ENCODE peak calls at places on chromosomes 5 and 9, in six cellular contexts. K is colonic mucosa, B is mammary epithelial cell, O is H9, Q is GM23248, A is PC-3. R is an unnamed sample. For H3K4me1, the result is how much of the 10 kb centered on the place peaks cover.

GRCh38 chr5:44714871-44715580 is 93.7 kb upstream of the MRPS30 start:
- DNase-seq in O (no peak), A (no peak), B (no peak), K (no peak), Q (no peak), R (no peak)

GRCh38 chr9:131402073-131402472 is 8.2 kb downstream of the PRRC2B start:
- DNase-seq in A (no peak), Q (peak), K (no peak), O (no peak), B (no peak), R (no peak)

GRCh38 chr5:120769291-120769872 is 305.3 kb downstream of the PRR16 start:
- DNase-seq in A (no peak), O (no peak), B (no peak), Q (peak), K (no peak), R (no peak)

GRCh38 chr9:98983295-98984268 is 39.9 kb downstream of the COL15A1 start:
- DNase-seq in B (peak), O (no peak), A (no peak), Q (peak), K (no peak), R (no peak)

GRCh38 chr9:2228132-2228531 is 213.0 kb downstream of the SMARCA2 start:
- DNase-seq in A (no peak), B (no peak), K (peak), Q (peak), O (peak), R (no peak)

GRCh38 chr9:133703571-133704399 is 34.4 kb downstream of the SARDH start:
- DNase-seq in O (no peak), Q (no peak), B (no peak), K (no peak), A (no peak), R (no peak)

GRCh38 chr5:165296401-165297130 is 1791.1 kb downstream of the MAT2B start:
- DNase-seq in O (no peak), A (no peak), K (no peak), Q (no peak), B (no peak), R (no peak)

GRCh38 chr9:22044583-22044982 is 35.5 kb upstream of the CDKN2B start:
- DNase-seq in B (peak), A (peak), K (no peak), Q (peak), O (no peak), R (no peak)

GRCh38 chr5:151020304-151021031 is at the start of gene GPX3:
- DNase-seq in O (peak), Q (peak), A (no peak), B (no peak), K (peak), R (no peak)

GRCh38 chr5:79120221-79120620 is 8.6 kb downstream of the BHMT start:
- DNase-seq in Q (no peak), A (peak), O (no peak), B (peak), K (no peak), R (no peak)

GRCh38 chr5:111143910-111144309 is 51.8 kb downstream of the WDR36 start:
- DNase-seq in A (peak), B (peak), Q (peak), O (no peak), K (no peak), R (no peak)

GRCh38 chr5:157855404-157855994 is 3.4 kb downstream of the CLINT1 start:
- DNase-seq in A (peak), K (peak), Q (peak), B (peak), O (peak), R (no peak)

GRCh38 chr5:149257875-149258705 is 13.6 kb upstream of the AFAP1L1 start:
- DNase-seq in B (no peak), A (peak), K (no peak), O (no peak), Q (peak), R (no peak)

GRCh38 chr5:23139338-23140171 is 286.4 kb upstream of the CDH12 start:
- DNase-seq in Q (peak), B (peak), K (no peak), A (peak), O (no peak), R (peak)

GRCh38 chr9:87148391-87149237 is 201.3 kb upstream of the GAS1 start:
- DNase-seq in A (no peak), Q (peak), B (peak), O (peak), K (peak), R (no peak)

GRCh38 chr5:68460147-68460760 is 244.7 kb downstream of the PIK3R1 start:
- DNase-seq in A (peak), B (peak), Q (peak), O (no peak), K (peak), R (peak)

GRCh38 chr5:124614836-124615235 is 131.6 kb downstream of the ZNF608 start:
- DNase-seq in O (no peak), Q (no peak), B (no peak), K (no peak), A (no peak), R (no peak)

GRCh38 chr9:675697-676370 is 165.7 kb upstream of the DMRT1 start:
- DNase-seq in K (no peak), O (no peak), B (no peak), Q (no peak), A (no peak), R (no peak)

GRCh38 chr9:131727795-131728545 is 11.9 kb downstream of the RAPGEF1 start:
- DNase-seq in A (no peak), O (no peak), K (no peak), B (peak), Q (no peak), R (peak)

GRCh38 chr9:128704356-128704670 is 2.0 kb downstream of the PKN3 start:
- DNase-seq in A (no peak), B (no peak), Q (no peak), K (no peak), O (no peak), R (no peak)

GRCh38 chr5:157130933-157131332 is 11.7 kb downstream of the MED7 start:
- DNase-seq in O (no peak), B (no peak), K (no peak), A (no peak), Q (no peak), R (peak)

GRCh38 chr9:19151425-19152159 is 24.3 kb upstream of the PLIN2 start:
- DNase-seq in K (no peak), B (no peak), A (no peak), Q (no peak), O (no peak), R (no peak)

GRCh38 chr9:91949946-91950664 is at the start of gene ROR2:
- DNase-seq in Q (peak), K (peak), B (peak), A (peak), O (peak), R (peak)

GRCh38 chr5:170176916-170177315 is 55.9 kb upstream of the C5orf58 start:
- DNase-seq in Q (no peak), A (no peak), B (no peak), K (no peak), O (no peak), R (no peak)

GRCh38 chr9:123517512-123517911 is 161.5 kb downstream of the CRB2 start:
- DNase-seq in Q (peak), O (no peak), A (no peak), K (no peak), B (no peak), R (no peak)

GRCh38 chr9:36928670-36929349 is 105.3 kb downstream of the PAX5 start:
- DNase-seq in B (peak), O (no peak), Q (peak), K (no peak), A (peak), R (no peak)

GRCh38 chr5:124207118-124207517 is 539.3 kb downstream of the ZNF608 start:
- DNase-seq in O (no peak), Q (no peak), A (no peak), K (no peak), B (no peak), R (no peak)

GRCh38 chr9:70429899-70430298 is 15.4 kb upstream of the KLF9 start:
- DNase-seq in O (no peak), A (no peak), B (no peak), K (no peak), Q (no peak), R (no peak)

GRCh38 chr5:132480546-132481242 is 9.9 kb downstream of the IRF1 start:
- DNase-seq in B (no peak), Q (no peak), K (no peak), A (no peak), O (no peak), R (no peak)

GRCh38 chr9:125635888-125636287 is 71.1 kb downstream of the MAPKAP1 start:
- DNase-seq in K (no peak), B (no peak), A (no peak), Q (no peak), O (no peak), R (no peak)

GRCh38 chr9:27765931-27766835 is 192.9 kb upstream of the C9orf72 start:
- DNase-seq in K (no peak), Q (no peak), O (no peak), A (no peak), B (no peak), R (no peak)

GRCh38 chr9:27770541-27770940 is 197.3 kb upstream of the C9orf72 start:
- DNase-seq in B (no peak), A (no peak), O (no peak), K (no peak), Q (no peak), R (no peak)

GRCh38 chr9:27768781-27769180 is 195.5 kb upstream of the C9orf72 start:
- DNase-seq in A (no peak), K (no peak), B (no peak), Q (no peak), O (no peak), R (peak)

GRCh38 chr9:27763831-27764230 is 190.6 kb upstream of the C9orf72 start:
- DNase-seq in Q (no peak), B (no peak), K (no peak), A (no peak), O (no peak), R (no peak)

GRCh38 chr9:27765266-27765665 is 192.0 kb upstream of the C9orf72 start:
- DNase-seq in Q (no peak), A (no peak), O (no peak), B (peak), K (no peak), R (no peak)
- H3K9ac ChIP-seq in Q (no peak), A (no peak), O (no peak), B (no peak), K (no peak), R (no peak)

DNA sequence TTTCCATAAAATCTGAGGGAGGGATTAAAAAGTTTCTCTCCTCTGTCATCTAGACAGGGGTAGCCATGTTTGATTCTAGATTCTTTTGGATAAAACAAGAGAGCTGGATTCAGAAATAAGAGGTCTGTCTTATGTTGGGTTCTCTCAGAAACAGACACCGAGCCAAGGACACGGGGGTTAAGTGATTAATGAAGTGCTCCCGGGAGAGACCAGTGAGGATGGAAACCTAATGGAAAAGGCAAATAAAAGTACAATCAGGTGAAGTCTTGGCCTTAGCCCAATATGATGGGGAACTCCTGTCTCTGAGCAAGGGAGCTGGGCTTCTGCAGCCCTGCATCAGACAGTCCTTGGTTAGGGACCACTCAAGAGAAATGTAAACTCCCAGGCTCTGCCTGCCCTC is 308.8 kb upstream of the PANK3 start:
- DNase-seq in O (no peak), Q (no peak), B (no peak), K (no peak), A (no peak), R (no peak)
- H3K4me1 ChIP-seq in O (under half), Q (under half), B (under half), K (under half), A (under half), R (under half)

GRCh38 chr9:106915851-106916250 is 52.9 kb downstream of the ZNF462 start:
- DNase-seq in K (no peak), O (no peak), A (no peak), B (no peak), Q (no peak), R (no peak)
- H3K9ac ChIP-seq in K (no peak), O (no peak), A (no peak), B (no peak), Q (no peak), R (no peak)

DNA sequence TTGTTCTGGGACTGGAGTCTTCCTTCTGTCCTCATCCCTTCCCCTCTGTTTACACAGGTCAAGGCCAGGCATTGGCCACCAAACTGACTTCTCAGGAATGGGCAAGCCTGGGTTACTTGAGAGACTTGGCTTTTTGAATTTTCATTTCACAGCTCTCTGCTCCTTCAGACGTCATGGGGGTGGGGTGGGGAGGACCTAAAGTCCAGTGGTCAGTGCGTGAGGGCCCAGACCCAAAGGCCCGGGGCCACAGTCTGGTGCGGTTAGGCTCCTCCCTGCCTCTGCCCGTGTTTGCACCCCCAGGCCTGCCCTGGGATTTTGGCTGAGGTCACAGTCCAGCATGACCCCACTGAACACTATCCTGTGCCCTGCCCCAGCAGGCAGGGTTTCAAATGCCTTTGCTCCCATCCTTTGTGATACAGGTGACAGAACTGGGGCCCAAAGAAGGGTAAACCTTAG is 4.1 kb upstream of the CXXC5 start:
- DNase-seq in O (no peak), K (peak), Q (no peak), A (no peak), B (no peak), R (no peak)
- H3K4me1 ChIP-seq in O (under half), K (under half), Q (under half), A (under half), B (under half), R (under half)